ENCODE peak calls at places on chromosome 4, in eight cellular contexts. S is activated gamma-delta T cell treated with Interleukin-2 at 50 U/mL for 16 hours; T is HFFc6; W is kidney epithelial cell; I is NCI-H524; H is stimulated activated CD4-positive, alpha-beta T cell treated with anti-CD3 and anti-CD28 coated beads, Interleukin-15, amount 100 ng/mL, for 1 hour; Y is posterior cingulate gyrus; X is fibroblast of pulmonary artery. Q is an unnamed sample.

GRCh38 chr4:101086801-101087586 is 260.3 kb downstream of the PPP3CA start:
- DNase-seq in S (no peak), T (no peak), W (no peak), I (peak), H (no peak), Y (no peak), X (no peak), Q (no peak)

GRCh38 chr4:140163029-140163810 is 9.2 kb upstream of the MAML3 start:
- DNase-seq in S (no peak), T (no peak), W (no peak), I (no peak), H (no peak), Y (no peak), X (peak), Q (no peak)

GRCh38 chr4:82515705-82516104 is 46.1 kb downstream of the TMEM150C start:
- DNase-seq in S (no peak), T (peak), W (no peak), I (no peak), H (no peak), Y (no peak), X (peak), Q (no peak)

GRCh38 chr4:169311643-169312365 is 41.0 kb upstream of the SH3RF1 start:
- DNase-seq in S (no peak), T (peak), W (peak), I (peak), H (no peak), Y (no peak), X (peak), Q (no peak)

GRCh38 chr4:171751538-171751937 is 61.7 kb upstream of the GALNTL6 start:
- DNase-seq in S (no peak), T (no peak), W (no peak), I (no peak), H (no peak), Y (no peak), X (no peak), Q (no peak)

GRCh38 chr4:7003176-7003878 is 39.8 kb upstream of the TADA2B start:
- DNase-seq in S (no peak), T (no peak), W (no peak), I (peak), H (no peak), Y (no peak), X (no peak), Q (no peak)

GRCh38 chr4:42519803-42520417 is 122.6 kb downstream of the SHISA3 start:
- DNase-seq in S (peak), T (peak), W (no peak), I (peak), H (no peak), Y (no peak), X (peak), Q (no peak)

GRCh38 chr4:55768291-55768690 is 51.3 kb upstream of the EXOC1L start:
- DNase-seq in S (no peak), T (peak), W (peak), I (no peak), H (no peak), Y (no peak), X (peak), Q (no peak)

GRCh38 chr4:104868533-104868932 is 278.1 kb upstream of the TET2 start:
- DNase-seq in S (no peak), T (no peak), W (no peak), I (no peak), H (no peak), Y (no peak), X (no peak), Q (no peak)

GRCh38 chr4:40492747-40493146 is 136.9 kb downstream of the RBM47 start:
- DNase-seq in S (no peak), T (no peak), W (no peak), I (no peak), H (no peak), Y (no peak), X (no peak), Q (no peak)

GRCh38 chr4:25927361-25928040 is 13.5 kb downstream of the SMIM20 start:
- DNase-seq in S (no peak), T (no peak), W (no peak), I (no peak), H (no peak), Y (no peak), X (no peak), Q (no peak)

GRCh38 chr4:102299302-102299701 is 46.0 kb downstream of the SLC39A8 start:
- DNase-seq in S (no peak), T (no peak), W (no peak), I (no peak), H (no peak), Y (no peak), X (no peak), Q (no peak)

GRCh38 chr4:144592264-144592663 is 53.7 kb upstream of the HHIP start:
- DNase-seq in S (no peak), T (no peak), W (no peak), I (no peak), H (no peak), Y (no peak), X (peak), Q (no peak)

GRCh38 chr4:56261027-56261426 is 126.3 kb downstream of the AASDH start:
- DNase-seq in S (no peak), T (no peak), W (no peak), I (no peak), H (peak), Y (peak), X (no peak), Q (no peak)

GRCh38 chr4:61555789-61556188 is 355.7 kb downstream of the ADGRL3 start:
- DNase-seq in S (no peak), T (no peak), W (peak), I (no peak), H (no peak), Y (no peak), X (peak), Q (no peak)

GRCh38 chr4:34365891-34366290 is 1878.4 kb downstream of the ARAP2 start:
- DNase-seq in S (no peak), T (no peak), W (no peak), I (no peak), H (no peak), Y (no peak), X (no peak), Q (no peak)

GRCh38 chr4:73662709-73663546 is 42.7 kb upstream of the RASSF6 start:
- DNase-seq in S (no peak), T (peak), W (no peak), I (peak), H (no peak), Y (no peak), X (peak), Q (no peak)

GRCh38 chr4:140893939-140894338 is 137.8 kb upstream of the TBC1D9 start:
- DNase-seq in S (no peak), T (no peak), W (no peak), I (no peak), H (no peak), Y (no peak), X (peak), Q (no peak)

GRCh38 chr4:55609393-55609821 is 17.4 kb upstream of the PDCL2 start:
- DNase-seq in S (no peak), T (no peak), W (no peak), I (no peak), H (no peak), Y (no peak), X (peak), Q (no peak)

GRCh38 chr4:105036991-105037390 is 109.7 kb upstream of the TET2 start:
- DNase-seq in S (no peak), T (no peak), W (no peak), I (no peak), H (no peak), Y (no peak), X (no peak), Q (no peak)

GRCh38 chr4:25970241-25970675 is 56.2 kb downstream of the SMIM20 start:
- DNase-seq in S (no peak), T (no peak), W (peak), I (no peak), H (no peak), Y (no peak), X (peak), Q (no peak)

GRCh38 chr4:170226288-170226687 is 136.5 kb upstream of the AADAT start:
- DNase-seq in S (no peak), T (no peak), W (no peak), I (no peak), H (no peak), Y (no peak), X (no peak), Q (no peak)

GRCh38 chr4:147863808-147864472 is 132.1 kb downstream of the ARHGAP10 start:
- DNase-seq in S (no peak), T (no peak), W (no peak), I (peak), H (no peak), Y (no peak), X (no peak), Q (no peak)

GRCh38 chr4:951594-952468 is 19.6 kb downstream of the TMEM175 start:
- DNase-seq in S (no peak), T (no peak), W (no peak), I (no peak), H (no peak), Y (peak), X (no peak), Q (no peak)

GRCh38 chr4:17066972-17067371 is 168.5 kb upstream of the LDB2 start:
- DNase-seq in S (no peak), T (peak), W (peak), I (no peak), H (no peak), Y (no peak), X (peak), Q (no peak)

GRCh38 chr4:185222598-185222997 is 13.2 kb downstream of the SNX25 start:
- DNase-seq in S (no peak), T (peak), W (no peak), I (no peak), H (no peak), Y (no peak), X (no peak), Q (no peak)

GRCh38 chr4:177308842-177309524 is 691 bp upstream of the NEIL3 start:
- DNase-seq in S (no peak), T (no peak), W (no peak), I (no peak), H (no peak), Y (no peak), X (no peak), Q (no peak)

GRCh38 chr4:152806492-152807125 is 26.9 kb downstream of the ARFIP1 start:
- DNase-seq in S (no peak), T (peak), W (no peak), I (no peak), H (no peak), Y (no peak), X (peak), Q (no peak)

GRCh38 chr4:155995069-155995468 is 41.4 kb upstream of the CTSO start:
- DNase-seq in S (no peak), T (no peak), W (no peak), I (no peak), H (no peak), Y (no peak), X (no peak), Q (no peak)

GRCh38 chr4:163991268-163991667 is 496.8 kb downstream of the TMA16 start:
- DNase-seq in S (no peak), T (no peak), W (no peak), I (no peak), H (no peak), Y (no peak), X (no peak), Q (no peak)

GRCh38 chr4:189090174-189090814 is 850.4 kb upstream of the FRG1 start:
- DNase-seq in S (no peak), T (peak), W (no peak), I (peak), H (no peak), Y (no peak), X (peak), Q (no peak)

GRCh38 chr4:173685761-173686260 is 155.8 kb upstream of the HAND2 start:
- DNase-seq in S (no peak), T (no peak), W (no peak), I (no peak), H (no peak), Y (no peak), X (no peak), Q (no peak)

GRCh38 chr4:89397464-89397863 is 89.9 kb upstream of the GPRIN3 start:
- DNase-seq in S (no peak), T (no peak), W (no peak), I (no peak), H (no peak), Y (no peak), X (no peak), Q (no peak)